ENCODE peak calls at places on chromosomes 3 and 15, in nine cellular contexts. J is activated CD4-positive, alpha-beta T cell treated with anti-CD3 and anti-CD28 coated beads for 1 hour; Z is NCI-H1105; A is stimulated activated CD4-positive, alpha-beta T cell treated with anti-CD3 and anti-CD28 coated beads, Interleukin-1b, Interleukin-23, amount 100 ng/mL, for 48 hours; Y is WTC11; B is GM13977; P is GM03348; L is activated naive CD8-positive, alpha-beta T cell treated with anti-CD3 and anti-CD28 coated beads, Interleukin-2, amount 50 U/mL, for 16 hours; X is neural crest cell. O is an unnamed sample.
A peak's percentile ranks its signal among the peaks of the same experiment; 100 is the strongest.

GRCh38 chr3:113769551-113769950 is 22.7 kb downstream of the ATP6V1A start:
- DNase-seq in B (peak; percentile 17), L (no peak), Z (no peak), Y (no peak), J (no peak), P (peak; percentile 81), A (no peak), X (no peak), O (no peak)

GRCh38 chr15:48096813-48097212 is 24.0 kb upstream of the SLC24A5 start:
- DNase-seq in A (no peak), P (peak; percentile 49), J (no peak), Z (no peak), B (no peak), Y (no peak), X (no peak), L (no peak), O (no peak)

GRCh38 chr15:31366169-31366734 is 39.6 kb downstream of the KLF13 start:
- DNase-seq in X (no peak), A (no peak), Z (no peak), P (peak; percentile 24), L (no peak), J (no peak), Y (no peak), B (no peak), O (no peak)

GRCh38 chr3:133962879-133963278 is 66.8 kb downstream of the SLCO2A1 start:
- DNase-seq in P (peak; percentile 83), A (no peak), X (no peak), B (no peak), J (no peak), Y (no peak), L (no peak), Z (no peak), O (no peak)

GRCh38 chr15:29270976-29271375 is 1.4 kb upstream of the NSMCE3 start:
- DNase-seq in A (no peak), J (no peak), Z (no peak), L (no peak), Y (no peak), B (no peak), X (no peak), P (no peak), O (no peak)

GRCh38 chr3:141485578-141486415 is 1.0 kb upstream of the RASA2 start:
- DNase-seq in A (peak; percentile 21), Y (no peak), B (no peak), Z (no peak), J (no peak), P (peak; percentile 62), L (no peak), X (no peak), O (peak; percentile 83)

GRCh38 chr3:160184655-160185054 is 40.6 kb upstream of the C3orf80 start:
- DNase-seq in P (peak; percentile 62), Z (no peak), X (no peak), A (no peak), J (no peak), Y (no peak), L (no peak), B (no peak), O (no peak)

GRCh38 chr15:85474700-85475316 is 94.4 kb downstream of the AKAP13 start:
- DNase-seq in P (no peak), X (no peak), A (no peak), B (no peak), Z (no peak), Y (no peak), L (no peak), J (no peak), O (no peak)

GRCh38 chr3:49276475-49277356 is at the start of gene C3orf62:
- DNase-seq in J (peak; percentile 52), Z (peak; percentile 57), A (peak; percentile 78), L (peak; percentile 44), X (no peak), Y (peak; percentile 89), B (peak; percentile 82), P (peak; percentile 96), O (no peak)

GRCh38 chr3:196514913-196515621 is at the start of gene SMCO1:
- DNase-seq in Y (no peak), Z (no peak), J (no peak), B (no peak), X (no peak), A (no peak), L (no peak), P (no peak), O (no peak)

GRCh38 chr15:69092159-69092558 is 68.3 kb upstream of the GLCE start:
- DNase-seq in X (no peak), P (no peak), B (no peak), L (no peak), Y (no peak), J (no peak), A (no peak), Z (no peak), O (no peak)

GRCh38 chr15:99435761-99436346 is 129.9 kb upstream of the MEF2A start:
- DNase-seq in P (peak; percentile 50), J (no peak), Z (no peak), B (no peak), X (no peak), L (no peak), Y (no peak), A (no peak), O (no peak)

GRCh38 chr3:47265008-47265407 is 17.6 kb downstream of the KIF9 start:
- DNase-seq in Z (no peak), P (no peak), L (no peak), Y (no peak), J (no peak), X (no peak), B (no peak), A (no peak), O (no peak)

GRCh38 chr15:77020348-77021087 is 25.6 kb downstream of the PSTPIP1 start:
- DNase-seq in X (no peak), Z (no peak), L (no peak), B (no peak), J (no peak), A (no peak), Y (no peak), P (no peak), O (no peak)

GRCh38 chr15:70195808-70196304 is 98.1 kb upstream of the TLE3 start:
- DNase-seq in X (no peak), B (no peak), Z (no peak), J (no peak), L (no peak), P (peak; percentile 97), Y (no peak), A (no peak), O (no peak)

GRCh38 chr3:45964139-45964538 is 20.9 kb downstream of the CXCR6 start:
- DNase-seq in J (no peak), Z (no peak), A (peak; percentile 67), X (no peak), L (no peak), P (no peak), Y (no peak), B (peak; percentile 56), O (no peak)

GRCh38 chr3:148625991-148626390 is 71.7 kb upstream of the AGTR1 start:
- DNase-seq in X (no peak), A (no peak), B (no peak), Z (no peak), P (no peak), J (no peak), Y (no peak), L (no peak), O (no peak)

GRCh38 chr3:153959321-153959717 is 161.9 kb upstream of the ARHGEF26 start:
- DNase-seq in J (no peak), X (no peak), L (no peak), P (no peak), Y (no peak), B (no peak), Z (no peak), A (no peak), O (no peak)

GRCh38 chr3:56137406-56137805 is 330.9 kb downstream of the ERC2 start:
- DNase-seq in A (no peak), Y (no peak), L (no peak), J (no peak), P (no peak), Z (no peak), X (no peak), B (no peak), O (no peak)

GRCh38 chr15:57522148-57522547 is 69.6 kb upstream of the MYZAP start:
- DNase-seq in P (no peak), B (no peak), L (no peak), Z (no peak), Y (no peak), J (no peak), X (no peak), A (no peak), O (no peak)

GRCh38 chr3:104989878-104990277 is 376.8 kb upstream of the ALCAM start:
- DNase-seq in X (no peak), P (no peak), J (no peak), L (no peak), Z (no peak), Y (no peak), A (no peak), B (no peak), O (no peak)

GRCh38 chr3:7787871-7788828 is 713.5 kb upstream of the LMCD1 start:
- DNase-seq in J (no peak), B (no peak), P (no peak), X (no peak), A (no peak), Z (no peak), Y (no peak), L (no peak), O (no peak)

GRCh38 chr15:56052389-56053045 is 59.1 kb upstream of the NEDD4 start:
- DNase-seq in Y (no peak), Z (no peak), B (peak; percentile 54), X (no peak), L (no peak), J (no peak), A (no peak), P (peak; percentile 70), O (peak; percentile 47)

GRCh38 chr3:177835917-177836316 is 638.6 kb upstream of the TBL1XR1 start:
- DNase-seq in A (no peak), Z (no peak), B (no peak), P (peak; percentile 66), L (no peak), X (no peak), J (no peak), Y (no peak), O (no peak)

GRCh38 chr3:43286886-43287301 is 554 bp downstream of the SNRK start:
- DNase-seq in A (no peak), B (peak; percentile 60), Z (no peak), L (no peak), P (peak; percentile 78), J (no peak), Y (no peak), X (peak; percentile 11), O (no peak)

GRCh38 chr3:140850210-140850955 is 91.3 kb upstream of the SLC25A36 start:
- DNase-seq in X (no peak), P (no peak), Z (no peak), L (no peak), B (no peak), Y (no peak), J (no peak), A (no peak), O (no peak)

O was measured in glomerular endothelial cell.